ENCODE peak calls at places on chromosomes 11 and 22, in four cellular contexts. O is heart right ventricle, V is transverse colon, X is fibroblast of lung. H is an unnamed sample.

GRCh38 chr11:45045692-45046471 is 95.2 kb upstream of the TP53I11 start:
- DNase-seq in V (peak), X (peak), O (peak), H (peak)

GRCh38 chr22:19597399-19597735 is 73.2 kb upstream of the CLDN5 start:
- DNase-seq in X (no peak), V (no peak), O (no peak), H (no peak)

GRCh38 chr11:89477175-89477574 is 14.0 kb downstream of the NOX4 start:
- DNase-seq in O (no peak), X (no peak), V (peak), H (no peak)

GRCh38 chr11:12284321-12285050 is 92.9 kb upstream of the PARVA start:
- DNase-seq in X (peak), V (no peak), O (no peak), H (peak)

GRCh38 chr11:64100782-64101358 is 65.0 kb downstream of the MACROD1 start:
- DNase-seq in V (no peak), O (no peak), X (no peak), H (no peak)

GRCh38 chr11:105942951-105943350 is 79.1 kb downstream of the MSANTD4 start:
- DNase-seq in V (no peak), X (peak), O (no peak), H (no peak)

GRCh38 chr11:87778341-87778740 is 396.9 kb downstream of the RAB38 start:
- DNase-seq in V (no peak), O (no peak), X (no peak), H (no peak)

GRCh38 chr11:33930317-33931021 is 38.6 kb upstream of the LMO2 start:
- DNase-seq in V (no peak), X (peak), O (no peak), H (no peak)

GRCh38 chr11:32213223-32213622 is 122.3 kb downstream of the RCN1 start:
- DNase-seq in X (peak), V (no peak), O (no peak), H (no peak)

GRCh38 chr22:26558246-26558895 is 31.6 kb downstream of the TPST2 start:
- DNase-seq in O (no peak), X (peak), V (no peak), H (no peak)

GRCh38 chr11:114346709-114347141 is 50.5 kb downstream of the NNMT start:
- DNase-seq in O (no peak), V (no peak), X (peak), H (no peak)

GRCh38 chr11:44627911-44628729 is 62.7 kb downstream of the CD82 start:
- DNase-seq in O (peak), V (peak), X (peak), H (no peak)

GRCh38 chr11:101862410-101863233 is 52.2 kb upstream of the CEP126 start:
- DNase-seq in O (no peak), V (peak), X (peak), H (peak)

GRCh38 chr11:134049303-134049702 is 19.6 kb upstream of the JAM3 start:
- DNase-seq in O (no peak), X (no peak), V (no peak), H (no peak)

GRCh38 chr22:19723165-19723989 is at the start of gene GP1BB:
- DNase-seq in V (peak), O (peak), X (no peak), H (peak)

GRCh38 chr22:25085930-25086901 is 113.4 kb upstream of the CRYBB3 start:
- DNase-seq in V (no peak), X (no peak), O (peak), H (peak)

GRCh38 chr11:11215058-11215815 is 137.8 kb downstream of the CSNK2A3 start:
- DNase-seq in O (no peak), V (no peak), X (no peak), H (no peak)

GRCh38 chr11:77147668-77148321 is 19.7 kb downstream of the MYO7A start:
- DNase-seq in V (peak), O (no peak), X (peak), H (no peak)

GRCh38 chr11:132072044-132072879 is 701.8 kb downstream of the NTM start:
- DNase-seq in V (no peak), X (peak), O (no peak), H (no peak)

GRCh38 chr11:96097844-96098421 is 174.0 kb upstream of the MTMR2 start:
- DNase-seq in X (no peak), O (no peak), V (peak), H (no peak)

GRCh38 chr11:69950120-69950519 is 128.0 kb upstream of the ANO1 start:
- DNase-seq in V (peak), O (no peak), X (peak), H (peak)

GRCh38 chr22:33535937-33536875 is 384.1 kb downstream of the LARGE1 start:
- DNase-seq in V (no peak), X (no peak), O (no peak), H (no peak)

GRCh38 chr11:40722179-40722795 is 737.2 kb downstream of the LRRC4C start:
- DNase-seq in V (no peak), X (peak), O (no peak), H (peak)

GRCh38 chr22:36933629-36934028 is 20.2 kb downstream of the CSF2RB start:
- DNase-seq in X (no peak), V (no peak), O (no peak), H (no peak)
- TF ChIP-seq CTCF in X (no peak), V (no peak), O (no peak), H (no peak)

GRCh38 chr11:46364056-46364455 is 16.8 kb downstream of the DGKZ start:
- DNase-seq in O (no peak), X (no peak), V (no peak), H (no peak)

GRCh38 chr11:46362146-46363030 is 15.1 kb downstream of the DGKZ start:
- DNase-seq in X (no peak), O (no peak), V (no peak), H (no peak)

GRCh38 chr11:46364791-46365190 is 16.7 kb upstream of the MDK start:
- DNase-seq in O (no peak), X (no peak), V (no peak), H (no peak)

GRCh38 chr11:46363031-46363407 is 15.8 kb downstream of the DGKZ start:
- DNase-seq in O (peak), V (no peak), X (no peak), H (peak)

DNA sequence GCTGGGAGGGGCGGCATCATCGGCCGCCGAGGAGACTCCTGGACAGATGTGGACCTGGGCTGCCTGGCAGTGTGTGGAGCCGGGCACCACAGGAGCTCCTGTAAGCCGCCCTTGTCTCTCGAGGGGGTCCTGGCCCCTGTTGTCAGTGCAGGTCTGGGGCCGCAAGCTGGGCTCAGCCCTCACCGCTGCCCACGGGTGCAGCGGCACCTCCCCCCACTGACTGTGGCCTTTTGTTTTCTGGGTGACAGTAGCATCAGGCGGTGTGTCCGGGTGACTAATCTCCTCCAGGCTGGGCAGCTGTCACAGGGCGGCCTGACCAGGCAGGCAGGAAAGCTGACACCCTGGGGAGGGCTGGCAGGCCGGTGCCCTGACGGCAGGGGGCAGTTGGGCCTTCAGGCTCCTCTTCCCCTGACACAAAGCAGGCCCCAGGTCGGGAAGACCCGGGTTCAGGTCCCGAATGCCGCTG is 16.2 kb downstream of the DGKZ start:
- DNase-seq in X (no peak), V (no peak), O (peak), H (no peak)
- TF ChIP-seq CTCF in X (no peak), V (no peak), O (peak), H (no peak)

DNA sequence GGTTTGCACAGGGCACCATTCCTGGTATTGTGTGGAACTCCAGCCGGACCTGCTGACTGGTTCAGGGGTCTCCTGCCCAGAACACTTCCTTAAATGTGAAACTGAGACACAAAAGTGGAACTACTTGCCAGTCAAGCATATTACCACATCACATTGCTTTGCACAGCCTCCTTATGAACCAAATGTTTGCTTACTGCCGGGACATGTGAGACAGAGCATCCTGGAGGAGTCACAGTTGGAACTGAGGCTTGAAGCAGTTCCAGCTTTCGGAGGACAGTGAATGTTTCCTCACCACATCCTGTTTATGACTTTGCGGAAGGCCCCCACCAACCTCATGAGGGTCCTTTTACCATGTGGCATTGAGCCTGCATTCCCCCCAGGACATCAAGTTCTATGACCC is 105.8 kb upstream of the ARHGAP42 start:
- DNase-seq in O (no peak), X (no peak), V (no peak), H (no peak)
- TF ChIP-seq CTCF in O (no peak), X (no peak), V (no peak), H (no peak)

GRCh38 chr22:42074153-42074750 is at the start of gene PHETA2:
- DNase-seq in O (no peak), X (peak), V (peak), H (peak)
- TF ChIP-seq CTCF in O (peak), X (peak), V (peak), H (peak)

DNA sequence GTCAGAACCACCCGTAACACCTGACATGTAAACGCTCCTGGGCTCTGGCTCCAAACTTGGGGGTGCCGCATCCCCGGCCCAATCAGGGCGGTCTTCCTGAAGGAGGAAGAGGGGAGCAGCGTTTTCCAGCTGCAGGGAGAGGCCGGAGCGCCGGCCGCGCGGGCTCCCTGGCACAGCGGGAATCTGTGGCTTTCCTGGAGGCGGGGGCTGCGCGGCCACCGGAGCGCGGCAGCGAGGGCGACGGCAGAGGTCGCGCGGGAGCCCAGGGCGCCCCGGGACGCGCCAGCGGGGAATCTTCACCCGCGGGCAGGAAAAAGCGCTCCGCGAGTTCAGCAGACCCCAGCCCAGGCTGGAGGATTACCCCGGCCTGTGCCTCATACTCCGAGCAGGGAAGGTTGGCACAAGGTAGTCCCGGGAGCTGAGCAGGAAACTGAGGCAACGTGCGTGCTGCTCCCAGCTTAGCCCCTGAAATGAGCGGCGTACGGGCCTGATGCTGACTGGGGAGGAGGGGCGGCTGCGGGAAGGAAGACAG is 600 bp upstream of the ESAM start:
- DNase-seq in V (peak), X (no peak), O (no peak), H (peak)
- TF ChIP-seq CTCF in V (no peak), X (no peak), O (no peak), H (no peak)

DNA sequence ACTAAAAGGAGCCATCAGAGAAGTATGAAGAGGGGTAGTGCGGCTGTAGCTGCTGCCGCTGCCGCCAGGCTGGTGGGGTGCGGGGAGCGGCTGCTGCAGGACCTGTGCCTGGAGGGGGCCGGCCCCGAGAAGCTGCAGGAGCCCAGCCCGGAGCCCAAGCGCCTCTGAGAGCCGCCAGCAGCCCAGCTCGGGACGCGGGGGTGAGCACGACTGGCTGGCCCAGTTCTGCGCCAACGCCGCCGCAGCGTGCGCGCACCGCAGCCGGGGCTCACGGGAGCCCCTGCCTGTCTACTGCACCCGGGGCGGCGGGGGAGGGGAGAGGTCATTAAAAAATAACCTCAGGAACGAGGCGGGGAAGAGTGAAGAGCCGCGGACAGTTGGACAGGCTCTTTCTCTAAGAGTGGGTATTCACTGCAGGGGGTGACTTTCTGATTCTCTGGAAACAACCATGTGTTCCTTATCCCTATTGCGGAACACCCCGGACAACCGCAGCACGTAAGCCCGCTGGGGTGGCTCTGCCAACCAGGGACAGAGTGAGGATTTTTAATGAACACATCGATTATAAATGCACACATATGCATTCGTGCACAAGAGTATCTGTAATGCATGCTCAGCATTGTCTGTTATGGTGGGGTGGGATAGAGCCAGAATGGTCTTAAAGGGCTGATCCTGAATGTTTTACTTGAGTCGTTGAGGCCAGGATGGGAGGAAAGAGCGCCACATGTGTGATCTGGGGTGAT is 459 bp downstream of the GAS2 start:
- DNase-seq in X (peak), O (peak), V (peak), H (peak)
- TF ChIP-seq CTCF in X (no peak), O (peak), V (no peak), H (no peak)

GRCh38 chr11:30775123-30775522 is 189.0 kb upstream of the MPPED2 start:
- DNase-seq in X (no peak), O (no peak), V (no peak), H (no peak)
- TF ChIP-seq CTCF in X (no peak), O (no peak), V (no peak), H (no peak)

H was measured in endothelial cell.